ENCODE peak calls at places on chromosomes 13 and 19, in four cellular contexts. L, K, E and W are unnamed samples.

GRCh38 chr19:10643968-10644290 is 10.2 kb upstream of the ILF3 start:
- DNase-seq in L (peak), E (no peak), K (no peak), W (peak)

GRCh38 chr19:4474504-4475136 is 2.5 kb downstream of the HDGFL2 start:
- DNase-seq in E (peak), K (no peak), L (peak), W (peak)

GRCh38 chr13:35127466-35127865 is 185.4 kb downstream of the NBEA start:
- DNase-seq in L (no peak), E (no peak), K (no peak), W (no peak)

GRCh38 chr13:59392328-59392727 is 771.4 kb downstream of the DIAPH3 start:
- DNase-seq in E (no peak), L (no peak), K (no peak), W (no peak)

GRCh38 chr13:28597641-28598040 is 61.3 kb upstream of the POMP start:
- DNase-seq in E (no peak), K (no peak), L (no peak), W (no peak)

GRCh38 chr13:23739597-23739996 is 149.6 kb downstream of the MIPEP start:
- DNase-seq in E (no peak), L (no peak), K (no peak), W (no peak)

GRCh38 chr13:74036373-74036772 is 97.8 kb downstream of the KLF12 start:
- DNase-seq in E (peak), K (no peak), L (no peak), W (no peak)

GRCh38 chr13:110963554-110963970 is 48.7 kb upstream of the ANKRD10 start:
- DNase-seq in L (no peak), K (no peak), E (no peak), W (no peak)

GRCh38 chr13:87355451-87355850 is 315.7 kb upstream of the SLITRK5 start:
- DNase-seq in E (no peak), K (no peak), L (no peak), W (no peak)

GRCh38 chr19:3642987-3643386 is 16.4 kb upstream of the CACTIN start:
- DNase-seq in K (no peak), E (no peak), L (no peak), W (no peak)

GRCh38 chr19:1855040-1855827 is 7.0 kb upstream of the REXO1 start:
- DNase-seq in L (peak), K (peak), E (peak), W (peak)

GRCh38 chr19:14555918-14556661 is 15.8 kb downstream of the NDUFB7 start:
- DNase-seq in L (no peak), E (no peak), K (no peak), W (peak)

GRCh38 chr13:73179906-73180305 is 121.1 kb downstream of the KLF5 start:
- DNase-seq in K (no peak), L (no peak), E (no peak), W (no peak)

GRCh38 chr13:70816853-70817252 is 708.6 kb upstream of the KLHL1 start:
- DNase-seq in K (no peak), E (no peak), L (no peak), W (peak)

GRCh38 chr19:35292986-35293732 is 1.2 kb downstream of the MAG start:
- DNase-seq in L (no peak), E (no peak), K (no peak), W (no peak)

GRCh38 chr13:76856141-76856571 is 30.0 kb downstream of the KCTD12 start:
- DNase-seq in L (peak), K (no peak), E (no peak), W (peak)

GRCh38 chr19:51513968-51514367 is 12.4 kb upstream of the SIGLEC12 start:
- DNase-seq in L (no peak), K (no peak), E (no peak), W (no peak)

GRCh38 chr19:48784527-48784926 is 26.3 kb downstream of the BCAT2 start:
- DNase-seq in E (no peak), K (no peak), L (peak), W (no peak)

GRCh38 chr19:808176-808741 is 11.0 kb downstream of the PTBP1 start:
- DNase-seq in L (no peak), K (no peak), E (no peak), W (no peak)

GRCh38 chr19:18229474-18229873 is 3.2 kb upstream of the PDE4C start:
- DNase-seq in L (no peak), K (no peak), E (no peak), W (no peak)

GRCh38 chr13:48896312-48896711 is 79.4 kb upstream of the FNDC3A start:
- DNase-seq in L (peak), K (no peak), E (no peak), W (peak)

GRCh38 chr13:21130116-21130515 is 46.2 kb downstream of the SKA3 start:
- DNase-seq in K (no peak), E (no peak), L (no peak), W (no peak)

GRCh38 chr13:25095862-25096453 is at the start of gene PABPC3:
- DNase-seq in L (peak), K (no peak), E (no peak), W (peak)

GRCh38 chr13:68439821-68440220 is 1209.7 kb upstream of the PCDH9 start:
- DNase-seq in E (no peak), L (no peak), K (no peak), W (peak)

GRCh38 chr19:37869766-37870340 is 36.5 kb downstream of the WDR87 start:
- DNase-seq in L (no peak), E (no peak), K (no peak), W (no peak)

DNA sequence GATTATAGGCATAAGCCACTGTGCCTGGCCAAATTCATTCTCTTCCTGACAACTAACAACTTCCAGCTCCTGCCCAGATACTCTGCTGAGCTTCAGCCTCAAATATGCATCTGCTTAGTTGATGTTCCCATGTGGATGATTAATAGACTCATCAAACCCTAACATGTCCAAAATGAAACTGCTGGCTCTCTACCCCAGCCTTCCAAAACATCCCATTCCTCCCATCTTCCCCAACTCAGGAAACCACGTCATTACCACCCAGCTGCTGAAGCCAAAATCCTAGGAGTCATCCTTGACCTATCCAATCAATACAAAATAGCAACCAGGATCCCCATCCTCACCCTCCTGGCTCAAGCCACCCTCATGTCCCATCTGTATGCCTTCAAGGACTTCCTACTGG is 20.9 kb downstream of the POU2F2 start:
- DNase-seq in L (peak), E (no peak), K (no peak), W (no peak)
- H3K4me3 ChIP-seq in L (no peak), E (no peak), K (no peak), W (no peak)

DNA sequence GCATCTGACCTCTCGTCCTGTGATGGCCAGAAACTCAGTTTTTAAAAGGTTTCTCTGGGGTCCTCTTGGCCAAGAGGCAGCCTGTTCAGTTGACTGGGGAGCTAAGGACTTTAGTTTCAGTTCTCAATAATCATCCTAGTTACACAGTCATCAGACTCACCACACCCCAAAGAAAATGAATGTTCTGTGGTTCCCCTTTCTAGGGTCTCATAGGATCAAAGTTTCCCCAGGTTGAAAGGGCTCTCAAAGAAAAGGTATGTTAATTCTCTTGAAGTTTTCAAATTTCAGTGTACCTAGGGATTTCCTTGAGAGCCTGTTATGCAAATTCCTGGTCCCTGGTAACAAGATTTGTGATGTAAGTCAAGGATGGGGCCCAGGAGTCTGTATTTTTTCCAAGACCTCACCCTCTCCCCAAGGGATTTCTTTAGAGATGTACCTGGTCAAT is 94.9 kb downstream of the FAM216B start:
- DNase-seq in L (no peak), K (no peak), E (peak), W (peak)
- H3K4me3 ChIP-seq in L (no peak), K (no peak), E (peak), W (no peak)

GRCh38 chr19:39509233-39509632 is 5.7 kb upstream of the SELENOV start:
- DNase-seq in E (no peak), K (no peak), L (no peak), W (no peak)

GRCh38 chr19:39506598-39506943 is 7.8 kb downstream of the DLL3 start:
- DNase-seq in E (no peak), L (no peak), K (no peak), W (no peak)

GRCh38 chr19:39508629-39509028 is 6.3 kb upstream of the SELENOV start:
- DNase-seq in L (no peak), E (no peak), K (no peak), W (no peak)

GRCh38 chr19:39507715-39508364 is 7.1 kb upstream of the SELENOV start:
- DNase-seq in E (no peak), L (no peak), K (no peak), W (no peak)

DNA sequence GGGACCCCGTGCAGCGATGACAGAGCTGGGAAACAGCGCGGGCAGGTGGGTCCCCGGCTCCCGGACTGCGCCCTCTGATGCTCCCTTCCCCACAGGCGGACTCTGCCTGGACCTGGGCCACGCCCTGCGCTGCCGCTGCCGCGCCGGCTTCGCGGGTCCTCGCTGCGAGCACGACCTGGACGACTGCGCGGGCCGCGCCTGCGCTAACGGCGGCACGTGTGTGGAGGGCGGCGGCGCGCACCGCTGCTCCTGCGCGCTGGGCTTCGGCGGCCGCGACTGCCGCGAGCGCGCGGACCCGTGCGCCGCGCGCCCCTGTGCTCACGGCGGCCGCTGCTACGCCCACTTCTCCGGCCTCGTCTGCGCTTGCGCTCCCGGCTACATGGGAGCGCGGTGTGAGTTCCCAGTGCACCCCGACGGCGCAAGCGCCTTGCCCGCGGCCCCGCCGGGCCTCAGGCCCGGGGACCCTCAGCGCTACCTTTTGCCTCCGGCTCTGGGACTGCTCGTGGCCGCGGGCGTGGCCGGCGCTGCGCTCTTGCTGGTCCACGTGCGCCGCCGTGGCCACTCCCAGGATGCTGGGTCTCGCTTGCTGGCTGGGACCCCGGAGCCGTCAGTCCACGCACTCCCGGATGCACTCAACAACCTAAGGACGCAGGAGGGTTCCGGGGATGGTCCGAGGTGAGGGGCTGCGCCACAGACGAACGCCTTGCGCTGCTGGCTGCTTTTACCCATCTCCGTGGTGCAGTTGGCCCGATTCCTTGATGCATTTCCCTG is 7.8 kb upstream of the SELENOV start:
- DNase-seq in E (peak), K (no peak), L (peak), W (peak)
- H3K4me3 ChIP-seq in E (peak), K (peak), L (peak), W (peak)

DNA sequence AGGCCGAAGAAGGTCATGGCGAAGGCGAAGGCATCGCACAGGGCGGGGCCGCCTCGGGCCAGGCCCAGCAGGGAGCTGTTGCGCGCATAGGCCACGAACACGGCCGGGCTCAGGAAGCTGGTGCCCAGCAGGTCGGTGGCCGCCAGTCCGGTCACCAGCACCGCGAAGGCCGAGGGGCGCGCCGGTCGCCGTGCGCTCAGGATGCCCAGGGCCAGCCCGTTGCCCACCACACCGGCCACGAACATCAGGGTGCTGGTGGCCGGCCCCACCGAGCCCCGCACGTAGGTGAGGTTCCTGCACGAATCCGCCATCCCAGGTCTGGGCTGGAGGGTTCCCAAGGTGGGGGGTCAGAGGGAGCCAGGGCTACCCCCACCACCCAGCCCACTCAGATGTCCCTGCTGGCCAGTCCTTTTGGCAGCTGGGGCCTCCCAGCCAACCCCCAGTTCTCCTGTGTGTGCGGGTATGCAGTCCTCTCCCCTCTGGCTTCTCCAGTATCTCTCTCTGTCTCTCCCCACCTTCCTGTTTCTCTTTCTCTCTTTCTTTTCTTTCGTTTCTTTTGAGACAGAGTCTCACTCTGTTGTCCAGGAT is 880 bp downstream of the PTGIR start:
- DNase-seq in L (no peak), K (no peak), E (no peak), W (no peak)
- H3K4me3 ChIP-seq in L (peak), K (peak), E (no peak), W (no peak)

DNA sequence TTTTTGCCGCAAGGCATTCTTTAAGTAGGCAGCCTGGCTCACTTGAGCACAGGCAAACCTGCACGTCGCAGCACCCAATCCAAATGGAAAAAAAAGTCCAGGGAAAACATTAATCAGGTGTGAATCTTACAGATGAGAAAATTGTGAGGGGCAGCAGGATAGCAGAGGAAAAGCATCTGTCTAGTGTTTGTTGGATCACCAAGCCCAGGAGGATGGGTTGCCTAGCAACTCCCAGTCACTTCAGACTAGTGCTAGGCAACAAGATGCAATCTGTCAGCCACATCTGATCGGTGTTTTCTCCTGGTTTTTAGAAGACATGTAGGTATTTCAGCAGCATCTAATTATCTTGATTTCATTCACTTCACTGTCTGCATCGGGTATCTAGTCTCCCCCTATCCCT is 68.3 kb upstream of the KL start:
- DNase-seq in K (no peak), E (no peak), L (no peak), W (no peak)
- H3K4me3 ChIP-seq in K (no peak), E (no peak), L (no peak), W (no peak)

GRCh38 chr19:57302020-57302465 is 18.2 kb upstream of the ZNF543 start:
- DNase-seq in E (no peak), L (peak), K (no peak), W (peak)

GRCh38 chr19:57308514-57308913 is 11.8 kb upstream of the ZNF543 start:
- DNase-seq in E (no peak), K (no peak), L (no peak), W (no peak)

GRCh38 chr19:57305056-57305455 is 15.2 kb upstream of the ZNF543 start:
- DNase-seq in K (no peak), L (no peak), E (no peak), W (peak)

GRCh38 chr19:57302727-57303401 is 17.4 kb upstream of the ZNF543 start:
- DNase-seq in L (no peak), E (no peak), K (no peak), W (no peak)
- H3K4me3 ChIP-seq in L (no peak), E (no peak), K (no peak), W (no peak)